ENCODE peak calls at places on chromosomes 16 and 17, in five cellular contexts. One of them, this sample, is unnamed.

GRCh38 chr17:53420035-53420641 is 402.6 kb upstream of the KIF2B start:
- DNase-seq in AG04450: no peak
- DNase-seq in ovary: no peak
- DNase-seq in PC-3: peak
- DNase-seq in psoas muscle: no peak
- DNase-seq in this sample: no peak

GRCh38 chr16:19595043-19595767 is 39.7 kb downstream of the VPS35L start:
- DNase-seq in ovary: peak
- DNase-seq in PC-3: peak
- DNase-seq in psoas muscle: peak
- DNase-seq in AG04450: peak
- DNase-seq in this sample: no peak

GRCh38 chr16:48885456-48885855 is 275.5 kb upstream of the N4BP1 start:
- DNase-seq in ovary: no peak
- DNase-seq in psoas muscle: no peak
- DNase-seq in PC-3: no peak
- DNase-seq in AG04450: no peak
- DNase-seq in this sample: no peak

GRCh38 chr17:227581-228222 is 46.3 kb upstream of the DOC2B start:
- DNase-seq in psoas muscle: no peak
- DNase-seq in PC-3: no peak
- DNase-seq in ovary: no peak
- DNase-seq in AG04450: no peak
- DNase-seq in this sample: no peak

GRCh38 chr16:86325895-86326294 is 184.4 kb upstream of the FOXF1 start:
- DNase-seq in psoas muscle: no peak
- DNase-seq in PC-3: no peak
- DNase-seq in ovary: no peak
- DNase-seq in AG04450: no peak
- DNase-seq in this sample: no peak

GRCh38 chr16:58125041-58125440 is 4.1 kb downstream of the CFAP20 start:
- DNase-seq in psoas muscle: no peak
- DNase-seq in PC-3: no peak
- DNase-seq in AG04450: no peak
- DNase-seq in ovary: no peak
- DNase-seq in this sample: no peak

GRCh38 chr16:4831616-4832015 is 15.5 kb downstream of the GLYR1 start:
- DNase-seq in PC-3: no peak
- DNase-seq in ovary: no peak
- DNase-seq in psoas muscle: no peak
- DNase-seq in AG04450: no peak
- DNase-seq in this sample: no peak

GRCh38 chr17:16442594-16443389 is 27.4 kb downstream of the TRPV2 start:
- DNase-seq in AG04450: no peak
- DNase-seq in PC-3: peak
- DNase-seq in psoas muscle: no peak
- DNase-seq in ovary: no peak
- DNase-seq in this sample: no peak

GRCh38 chr17:76493505-76494167 is 7.6 kb downstream of the RHBDF2 start:
- DNase-seq in AG04450: no peak
- DNase-seq in PC-3: no peak
- DNase-seq in ovary: no peak
- DNase-seq in psoas muscle: no peak
- DNase-seq in this sample: no peak
- H3K4me3 ChIP-seq in AG04450: no peak
- H3K4me3 ChIP-seq in PC-3: no peak
- H3K4me3 ChIP-seq in ovary: no peak
- H3K4me3 ChIP-seq in psoas muscle: no peak
- H3K4me3 ChIP-seq in this sample: no peak

GRCh38 chr16:67228905-67229304 is 2.0 kb downstream of the TMEM208 start:
- DNase-seq in psoas muscle: no peak
- DNase-seq in AG04450: no peak
- DNase-seq in ovary: no peak
- DNase-seq in PC-3: no peak
- DNase-seq in this sample: no peak

GRCh38 chr16:67228034-67228785 is 1.3 kb downstream of the TMEM208 start:
- DNase-seq in ovary: no peak
- DNase-seq in AG04450: no peak
- DNase-seq in PC-3: no peak
- DNase-seq in psoas muscle: no peak
- DNase-seq in this sample: no peak

GRCh38 chr16:67226295-67226803 is 581 bp upstream of the TMEM208 start:
- DNase-seq in ovary: no peak
- DNase-seq in PC-3: no peak
- DNase-seq in AG04450: no peak
- DNase-seq in psoas muscle: no peak
- DNase-seq in this sample: no peak

GRCh38 chr16:67227567-67227921 is 614 bp downstream of the TMEM208 start:
- DNase-seq in PC-3: no peak
- DNase-seq in psoas muscle: no peak
- DNase-seq in ovary: no peak
- DNase-seq in AG04450: no peak
- DNase-seq in this sample: no peak

DNA sequence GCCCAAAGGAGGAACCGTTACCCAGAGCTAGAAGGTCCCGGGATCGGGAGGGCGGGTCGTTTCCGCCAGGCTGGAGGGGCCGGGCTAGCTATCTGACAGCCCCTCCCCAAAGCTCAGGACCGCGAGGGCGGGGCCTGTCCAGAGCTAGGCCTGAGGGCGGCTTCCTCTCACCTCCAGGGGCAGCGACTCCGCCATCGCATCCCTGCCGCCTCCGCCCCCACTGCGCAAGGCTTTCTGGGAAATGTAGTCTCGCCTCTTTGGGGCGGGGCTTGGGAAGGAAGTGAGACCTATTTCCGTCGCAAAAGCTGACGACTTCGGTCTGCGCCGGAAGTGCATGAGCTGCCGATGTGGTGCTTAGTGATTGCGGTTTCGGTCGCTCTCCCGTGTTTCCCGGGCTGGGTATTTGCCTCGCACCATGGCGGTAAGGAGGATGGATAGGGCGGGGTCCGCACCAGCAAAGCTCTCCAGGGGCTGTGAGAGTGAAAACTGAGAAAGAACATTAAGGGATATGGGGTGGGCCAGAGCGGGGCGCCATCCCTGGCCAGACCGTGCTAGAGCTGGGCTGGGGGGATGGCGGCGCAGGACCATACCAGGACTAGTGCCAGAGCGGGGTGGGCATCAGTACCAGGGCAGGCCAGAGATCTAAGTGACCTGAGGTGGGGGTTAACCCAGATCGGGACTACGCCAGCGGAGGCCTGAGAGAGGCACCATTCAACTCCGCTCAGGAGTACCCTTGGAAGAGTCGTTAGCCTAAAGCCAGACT is at the start of gene TMEM208:
- DNase-seq in psoas muscle: peak
- DNase-seq in AG04450: peak
- DNase-seq in PC-3: peak
- DNase-seq in ovary: peak
- DNase-seq in this sample: peak
- TF ChIP-seq CTCF in psoas muscle: no peak
- TF ChIP-seq CTCF in AG04450: peak
- TF ChIP-seq CTCF in PC-3: peak
- TF ChIP-seq CTCF in ovary: peak
- TF ChIP-seq CTCF in this sample: peak

GRCh38 chr17:38850374-38850773 is 3.1 kb downstream of the RPL23 start:
- DNase-seq in ovary: no peak
- DNase-seq in psoas muscle: no peak
- DNase-seq in AG04450: no peak
- DNase-seq in PC-3: no peak
- DNase-seq in this sample: no peak
- H3K4me3 ChIP-seq in ovary: no peak
- H3K4me3 ChIP-seq in psoas muscle: peak
- H3K4me3 ChIP-seq in AG04450: peak
- H3K4me3 ChIP-seq in PC-3: peak
- H3K4me3 ChIP-seq in this sample: no peak

GRCh38 chr17:57785032-57785431 is 39.9 kb upstream of the CCDC182 start:
- DNase-seq in psoas muscle: no peak
- DNase-seq in ovary: no peak
- DNase-seq in PC-3: no peak
- DNase-seq in AG04450: no peak
- DNase-seq in this sample: no peak

GRCh38 chr17:57783338-57783742 is 38.2 kb upstream of the CCDC182 start:
- DNase-seq in psoas muscle: peak
- DNase-seq in AG04450: no peak
- DNase-seq in PC-3: peak
- DNase-seq in ovary: peak
- DNase-seq in this sample: peak

GRCh38 chr17:57782051-57782490 is 37.0 kb upstream of the CCDC182 start:
- DNase-seq in ovary: no peak
- DNase-seq in PC-3: no peak
- DNase-seq in psoas muscle: no peak
- DNase-seq in AG04450: no peak
- DNase-seq in this sample: no peak

GRCh38 chr17:57782642-57783337 is 37.7 kb upstream of the CCDC182 start:
- DNase-seq in AG04450: no peak
- DNase-seq in ovary: no peak
- DNase-seq in psoas muscle: peak
- DNase-seq in PC-3: no peak
- DNase-seq in this sample: no peak

GRCh38 chr17:57784226-57784895 is 39.3 kb upstream of the CCDC182 start:
- DNase-seq in AG04450: no peak
- DNase-seq in PC-3: no peak
- DNase-seq in ovary: no peak
- DNase-seq in psoas muscle: no peak
- DNase-seq in this sample: no peak
- TF ChIP-seq CTCF in AG04450: no peak
- TF ChIP-seq CTCF in PC-3: no peak
- TF ChIP-seq CTCF in ovary: no peak
- TF ChIP-seq CTCF in psoas muscle: no peak
- TF ChIP-seq CTCF in this sample: no peak

DNA sequence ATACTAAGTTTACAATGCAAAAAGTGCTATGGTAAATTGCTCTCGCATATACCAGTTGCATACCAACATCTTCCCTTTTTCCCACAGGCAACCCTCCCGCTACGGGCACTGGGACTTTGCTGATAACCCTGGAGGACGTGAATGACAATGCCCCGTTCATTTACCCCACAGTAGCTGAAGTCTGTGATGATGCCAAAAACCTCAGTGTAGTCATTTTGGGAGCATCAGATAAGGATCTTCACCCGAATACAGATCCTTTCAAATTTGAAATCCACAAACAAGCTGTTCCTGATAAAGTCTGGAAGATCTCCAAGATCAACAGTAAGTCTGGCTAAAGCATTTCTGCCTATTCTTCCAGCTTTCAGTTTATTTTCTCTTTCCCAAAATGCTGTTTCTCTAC is 27.9 kb upstream of the HSBP1 start:
- DNase-seq in psoas muscle: no peak
- DNase-seq in ovary: no peak
- DNase-seq in AG04450: no peak
- DNase-seq in PC-3: peak
- DNase-seq in this sample: no peak
- H3K4me3 ChIP-seq in psoas muscle: no peak
- H3K4me3 ChIP-seq in ovary: no peak
- H3K4me3 ChIP-seq in AG04450: no peak
- H3K4me3 ChIP-seq in PC-3: no peak
- H3K4me3 ChIP-seq in this sample: no peak

GRCh38 chr16:8946544-8946943 is 17.2 kb downstream of the USP7 start:
- DNase-seq in psoas muscle: no peak
- DNase-seq in PC-3: no peak
- DNase-seq in AG04450: no peak
- DNase-seq in ovary: no peak
- DNase-seq in this sample: no peak
- TF ChIP-seq CTCF in psoas muscle: no peak
- TF ChIP-seq CTCF in PC-3: no peak
- TF ChIP-seq CTCF in AG04450: no peak
- TF ChIP-seq CTCF in ovary: no peak
- TF ChIP-seq CTCF in this sample: no peak

DNA sequence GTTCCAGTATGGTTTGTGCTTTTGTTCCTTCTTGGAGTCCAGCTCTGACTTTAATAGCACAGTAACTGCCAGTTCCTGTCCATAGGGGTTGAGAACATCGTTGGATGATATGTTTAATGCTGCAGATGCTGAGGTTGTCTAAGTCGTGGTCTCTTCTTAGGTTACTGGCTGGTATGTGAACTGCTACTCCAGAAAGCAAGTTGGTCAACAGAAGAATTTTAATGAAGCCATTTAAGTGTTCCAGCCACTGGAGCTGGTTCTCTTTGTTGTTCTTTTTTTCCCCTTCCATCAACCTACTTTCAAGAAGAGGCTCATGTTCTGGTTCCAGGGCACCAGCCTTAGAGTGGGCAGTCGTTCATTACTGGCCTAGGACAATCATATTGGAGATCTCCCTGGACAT is 140.3 kb upstream of the TBX2 start:
- DNase-seq in AG04450: no peak
- DNase-seq in PC-3: no peak
- DNase-seq in ovary: no peak
- DNase-seq in psoas muscle: no peak
- DNase-seq in this sample: no peak
- H3K4me3 ChIP-seq in AG04450: no peak
- H3K4me3 ChIP-seq in PC-3: no peak
- H3K4me3 ChIP-seq in ovary: no peak
- H3K4me3 ChIP-seq in psoas muscle: no peak
- H3K4me3 ChIP-seq in this sample: no peak

GRCh38 chr17:10198509-10199249 is at the start of gene GAS7:
- DNase-seq in AG04450: no peak
- DNase-seq in psoas muscle: peak
- DNase-seq in ovary: peak
- DNase-seq in PC-3: no peak
- DNase-seq in this sample: no peak
- TF ChIP-seq CTCF in AG04450: no peak
- TF ChIP-seq CTCF in psoas muscle: no peak
- TF ChIP-seq CTCF in ovary: no peak
- TF ChIP-seq CTCF in PC-3: no peak
- TF ChIP-seq CTCF in this sample: no peak